ENCODE peak calls at places on chromosomes 1 and 21, in five cellular contexts. S, K, O, G and U are unnamed samples.

GRCh38 chr1:94296018-94296417 is 58.6 kb upstream of the ARHGAP29 start:
- DNase-seq in K (no peak), O (no peak), G (no peak), S (no peak), U (no peak)

GRCh38 chr1:208029381-208030319 is 118.7 kb upstream of the CD34 start:
- DNase-seq in O (no peak), G (no peak), S (no peak), K (no peak), U (no peak)

GRCh38 chr1:108897865-108898720 is 21.3 kb downstream of the GPSM2 start:
- DNase-seq in K (no peak), G (no peak), S (peak; percentile 57), O (peak; percentile 44), U (peak; percentile 42)

GRCh38 chr21:14741237-14741636 is 195.1 kb upstream of the SAMSN1 start:
- DNase-seq in S (no peak), G (no peak), O (no peak), K (no peak), U (no peak)

GRCh38 chr21:28657576-28657975 is 335.1 kb downstream of the LTN1 start:
- DNase-seq in O (no peak), K (no peak), G (no peak), S (no peak), U (no peak)

GRCh38 chr1:55720243-55720642 is 505.1 kb upstream of the USP24 start:
- DNase-seq in O (no peak), S (peak; percentile 28), G (no peak), K (no peak), U (no peak)

GRCh38 chr21:35940074-35940927 is 120.0 kb downstream of the SETD4 start:
- DNase-seq in G (no peak), K (peak; percentile 29), O (peak; percentile 37), S (peak; percentile 86), U (peak; percentile 9)

GRCh38 chr1:244163861-244164562 is 112.9 kb downstream of the ZBTB18 start:
- DNase-seq in G (no peak), K (no peak), O (no peak), S (no peak), U (no peak)

GRCh38 chr1:76766381-76766780 is 100.9 kb upstream of the ST6GALNAC5 start:
- DNase-seq in G (no peak), K (no peak), O (no peak), S (peak; percentile 33), U (no peak)

GRCh38 chr1:204089044-204089751 is 16.3 kb downstream of the SOX13 start:
- DNase-seq in K (no peak), S (no peak), G (no peak), O (no peak), U (no peak)

GRCh38 chr21:45363921-45364463 is 41.0 kb upstream of the COL18A1 start:
- DNase-seq in G (no peak), K (no peak), O (no peak), S (no peak), U (peak; percentile 68)

GRCh38 chr1:93399781-93400180 is 48.1 kb upstream of the FNBP1L start:
- DNase-seq in G (no peak), K (no peak), S (no peak), O (no peak), U (no peak)

GRCh38 chr1:226373376-226373775 is 34.5 kb downstream of the PARP1 start:
- DNase-seq in K (no peak), G (no peak), O (no peak), S (no peak), U (no peak)

GRCh38 chr1:48061162-48062136 is 64.3 kb upstream of the TRABD2B start:
- DNase-seq in S (peak; percentile 75), O (peak; percentile 36), K (peak; percentile 66), G (peak; percentile 41), U (peak; percentile 56)

DNA sequence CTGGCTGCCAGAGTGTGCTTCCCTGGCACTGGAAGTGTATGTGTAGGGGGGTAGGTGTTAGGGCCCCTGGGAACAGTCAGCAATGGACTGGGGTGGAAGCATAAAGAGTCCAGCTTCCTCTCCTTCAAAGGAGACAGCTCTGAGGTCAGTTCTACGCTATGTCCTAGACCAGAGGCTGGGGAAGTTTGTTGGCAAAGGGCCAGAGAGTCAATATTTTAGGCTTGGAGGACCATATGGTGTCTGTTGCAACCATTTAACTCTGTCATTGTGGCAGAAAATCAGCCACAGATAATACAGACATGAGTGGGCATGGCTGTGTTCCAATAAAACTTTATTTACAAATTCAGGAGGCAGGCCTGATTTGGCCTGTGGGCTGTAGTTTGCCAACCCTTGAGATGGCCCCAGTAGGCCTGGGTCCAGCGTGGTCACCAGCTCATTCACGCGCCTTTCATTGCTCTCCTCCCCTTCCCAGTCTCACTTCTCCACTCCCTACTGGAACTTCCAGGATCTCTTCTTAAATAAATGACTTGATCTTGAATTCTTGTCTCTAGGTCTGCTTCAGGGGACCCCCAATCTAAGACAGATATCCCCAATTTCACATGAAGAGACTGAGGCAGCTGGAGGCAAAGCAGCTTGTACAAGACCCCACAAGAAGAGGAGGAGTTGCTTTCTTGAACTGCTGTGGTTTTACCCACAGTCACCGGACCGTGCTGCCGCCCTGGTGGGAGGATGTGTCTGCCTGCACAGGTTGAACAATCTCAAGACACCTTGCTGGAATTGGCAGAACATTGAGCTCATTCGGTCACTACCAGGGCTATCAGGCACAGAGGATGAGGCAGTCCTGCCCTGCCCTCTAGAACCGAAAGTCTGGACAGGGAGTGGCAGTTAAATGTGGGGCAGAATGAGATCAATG is 162.4 kb upstream of the POU3F1 start:
- DNase-seq in G (no peak), S (no peak), O (no peak), K (no peak), U (no peak)
- TF ChIP-seq CTCF in G (no peak), S (no peak), O (no peak), K (no peak), U (no peak)

GRCh38 chr1:228176024-228176395 is 10.4 kb downstream of the IBA57 start:
- DNase-seq in S (no peak), K (no peak), O (no peak), G (no peak), U (no peak)

GRCh38 chr1:228176461-228177182 is 11.0 kb downstream of the IBA57 start:
- DNase-seq in S (no peak), K (no peak), O (no peak), G (no peak), U (no peak)

GRCh38 chr1:228175316-228176023 is 9.9 kb downstream of the IBA57 start:
- DNase-seq in O (no peak), G (no peak), S (no peak), K (no peak), U (no peak)

GRCh38 chr1:228172591-228173527 is 7.3 kb downstream of the IBA57 start:
- DNase-seq in K (no peak), G (no peak), S (no peak), O (no peak), U (no peak)

GRCh38 chr1:228174482-228175315 is 9.1 kb downstream of the IBA57 start:
- DNase-seq in G (no peak), O (no peak), K (no peak), S (peak; percentile 71), U (no peak)
- TF ChIP-seq CTCF in G (no peak), O (no peak), K (no peak), S (no peak), U (no peak)

DNA sequence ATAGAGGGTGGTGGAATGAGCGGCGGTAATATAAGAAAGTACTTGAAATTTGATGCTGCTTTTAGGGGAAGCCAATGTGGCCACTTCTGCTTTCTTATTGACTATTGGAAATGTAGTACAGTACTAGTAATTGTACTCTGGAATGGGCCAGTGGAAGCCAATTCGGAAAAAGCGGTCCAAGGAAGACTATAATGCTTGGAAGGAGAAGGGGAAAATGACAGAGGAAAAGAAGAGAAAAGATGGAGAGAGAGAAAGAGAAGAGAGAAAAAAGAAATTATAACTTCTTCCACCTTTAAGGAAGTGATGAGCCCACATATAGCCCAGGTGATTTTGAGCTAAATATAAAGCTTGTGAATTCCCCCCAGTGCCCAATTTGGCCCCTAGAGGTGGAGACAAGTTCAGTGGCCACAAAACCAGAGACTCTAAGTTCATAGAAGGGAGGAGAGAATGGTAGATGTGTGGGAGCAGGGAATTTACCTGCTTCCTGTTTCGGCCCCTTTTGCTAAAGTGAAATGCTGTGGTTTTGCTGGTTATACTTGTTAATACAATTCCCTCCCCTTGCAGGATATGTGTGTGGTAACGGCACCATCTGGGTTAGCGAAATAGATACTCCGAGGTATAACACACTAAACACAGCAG is 35.7 kb upstream of the DUSP10 start:
- DNase-seq in G (no peak), K (no peak), O (peak; percentile 77), S (no peak), U (peak; percentile 82)
- TF ChIP-seq CTCF in G (no peak), K (no peak), O (peak; percentile 44), S (no peak), U (peak; percentile 28)

GRCh38 chr1:117621316-117621715 is 15.5 kb downstream of the TENT5C start:
- DNase-seq in S (no peak), O (no peak), G (no peak), K (no peak), U (no peak)

GRCh38 chr1:117623698-117624097 is 17.9 kb downstream of the TENT5C start:
- DNase-seq in G (no peak), O (no peak), K (no peak), S (no peak), U (no peak)

GRCh38 chr1:117620440-117620839 is 14.6 kb downstream of the TENT5C start:
- DNase-seq in S (no peak), G (no peak), O (no peak), K (no peak), U (no peak)

GRCh38 chr1:117623141-117623540 is 17.3 kb downstream of the TENT5C start:
- DNase-seq in O (no peak), K (no peak), S (no peak), G (no peak), U (no peak)

DNA sequence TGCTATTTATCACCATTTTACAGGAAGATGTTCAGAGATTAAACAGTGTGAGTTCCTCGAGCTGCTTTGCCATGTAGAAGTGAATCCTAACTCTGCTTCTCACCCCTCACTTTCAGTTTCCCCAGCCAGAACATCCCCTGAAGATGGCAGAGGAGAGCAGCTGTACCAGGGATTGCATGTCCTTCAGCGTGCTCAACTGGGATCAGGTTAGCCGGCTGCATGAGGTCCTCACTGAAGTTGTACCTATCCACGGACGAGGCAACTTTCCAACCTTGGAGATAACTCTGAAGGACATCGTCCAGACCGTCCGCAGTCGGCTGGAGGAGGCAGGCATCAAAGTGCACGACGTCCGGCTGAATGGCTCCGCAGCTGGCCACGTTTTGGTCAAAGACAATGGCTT is 16.9 kb downstream of the TENT5C start:
- DNase-seq in O (no peak), S (no peak), K (no peak), G (no peak), U (no peak)
- TF ChIP-seq CTCF in O (peak; percentile 28), S (no peak), K (no peak), G (no peak), U (no peak)

GRCh38 chr1:112808861-112809684 is 93.9 kb upstream of the PPM1J start:
- DNase-seq in S (peak; percentile 81), G (peak; percentile 48), K (peak; percentile 86), O (peak; percentile 74), U (peak; percentile 81)
- TF ChIP-seq CTCF in S (peak; percentile 95), G (peak; percentile 84), K (peak; percentile 90), O (peak; percentile 95), U (peak; percentile 83)